ENCODE peak calls at places on chromosomes 3 and 15, in ten cellular contexts. One of them, this sample, is unnamed.

GRCh38 chr3:122996038-122996580 is 31.5 kb downstream of the SEMA5B start:
- DNase-seq in GM12865: no peak
- DNase-seq in C1 segment of cervical spinal cord: peak
- DNase-seq in GM19239: no peak
- DNase-seq in T-cell: no peak
- DNase-seq in LoVo: no peak
- DNase-seq in endothelial cell: no peak
- DNase-seq in epithelial cell of prostate: no peak
- DNase-seq in nephron progenitor cell: peak
- DNase-seq in activated CD4-positive, alpha-beta T cell treated with anti-CD3 and anti-CD28 coated beads, Interleukin-2, amount 10 ng/mL, durations not matched to agents 7 days and 5 days: no peak
- DNase-seq in this sample: no peak

GRCh38 chr15:91047545-91048199 is 25.3 kb upstream of the VPS33B start:
- DNase-seq in GM12865: no peak
- DNase-seq in C1 segment of cervical spinal cord: no peak
- DNase-seq in GM19239: no peak
- DNase-seq in T-cell: no peak
- DNase-seq in LoVo: no peak
- DNase-seq in endothelial cell: no peak
- DNase-seq in epithelial cell of prostate: no peak
- DNase-seq in nephron progenitor cell: no peak
- DNase-seq in activated CD4-positive, alpha-beta T cell treated with anti-CD3 and anti-CD28 coated beads, Interleukin-2, amount 10 ng/mL, durations not matched to agents 7 days and 5 days: no peak
- DNase-seq in this sample: no peak

GRCh38 chr3:186108106-186108940 is 566 bp downstream of the ETV5 start:
- DNase-seq in GM12865: peak
- DNase-seq in C1 segment of cervical spinal cord: no peak
- DNase-seq in GM19239: no peak
- DNase-seq in T-cell: no peak
- DNase-seq in LoVo: peak
- DNase-seq in endothelial cell: peak
- DNase-seq in epithelial cell of prostate: no peak
- DNase-seq in nephron progenitor cell: peak
- DNase-seq in activated CD4-positive, alpha-beta T cell treated with anti-CD3 and anti-CD28 coated beads, Interleukin-2, amount 10 ng/mL, durations not matched to agents 7 days and 5 days: peak
- DNase-seq in this sample: peak

GRCh38 chr3:132623646-132624045 is 26.6 kb downstream of the ACKR4 start:
- DNase-seq in GM12865: no peak
- DNase-seq in C1 segment of cervical spinal cord: no peak
- DNase-seq in GM19239: no peak
- DNase-seq in T-cell: no peak
- DNase-seq in LoVo: no peak
- DNase-seq in endothelial cell: no peak
- DNase-seq in epithelial cell of prostate: peak
- DNase-seq in nephron progenitor cell: no peak
- DNase-seq in activated CD4-positive, alpha-beta T cell treated with anti-CD3 and anti-CD28 coated beads, Interleukin-2, amount 10 ng/mL, durations not matched to agents 7 days and 5 days: no peak
- DNase-seq in this sample: no peak

GRCh38 chr3:83426311-83426710 is 1532.5 kb upstream of the CADM2 start:
- DNase-seq in GM12865: no peak
- DNase-seq in C1 segment of cervical spinal cord: no peak
- DNase-seq in GM19239: no peak
- DNase-seq in T-cell: no peak
- DNase-seq in LoVo: no peak
- DNase-seq in endothelial cell: no peak
- DNase-seq in epithelial cell of prostate: no peak
- DNase-seq in nephron progenitor cell: no peak
- DNase-seq in activated CD4-positive, alpha-beta T cell treated with anti-CD3 and anti-CD28 coated beads, Interleukin-2, amount 10 ng/mL, durations not matched to agents 7 days and 5 days: no peak
- DNase-seq in this sample: no peak

GRCh38 chr3:27607370-27607769 is 114.8 kb downstream of the EOMES start:
- DNase-seq in GM12865: no peak
- DNase-seq in C1 segment of cervical spinal cord: no peak
- DNase-seq in GM19239: no peak
- DNase-seq in T-cell: no peak
- DNase-seq in LoVo: no peak
- DNase-seq in endothelial cell: no peak
- DNase-seq in epithelial cell of prostate: no peak
- DNase-seq in nephron progenitor cell: no peak
- DNase-seq in activated CD4-positive, alpha-beta T cell treated with anti-CD3 and anti-CD28 coated beads, Interleukin-2, amount 10 ng/mL, durations not matched to agents 7 days and 5 days: no peak
- DNase-seq in this sample: no peak

GRCh38 chr3:184255291-184256039 is 5.9 kb downstream of the CAMK2N2 start:
- DNase-seq in GM12865: no peak
- DNase-seq in C1 segment of cervical spinal cord: no peak
- DNase-seq in GM19239: no peak
- DNase-seq in T-cell: no peak
- DNase-seq in LoVo: no peak
- DNase-seq in endothelial cell: no peak
- DNase-seq in epithelial cell of prostate: peak
- DNase-seq in nephron progenitor cell: no peak
- DNase-seq in activated CD4-positive, alpha-beta T cell treated with anti-CD3 and anti-CD28 coated beads, Interleukin-2, amount 10 ng/mL, durations not matched to agents 7 days and 5 days: no peak
- DNase-seq in this sample: no peak

GRCh38 chr3:184258926-184259325 is 2.4 kb downstream of the CAMK2N2 start:
- DNase-seq in GM12865: no peak
- DNase-seq in C1 segment of cervical spinal cord: no peak
- DNase-seq in GM19239: no peak
- DNase-seq in T-cell: no peak
- DNase-seq in LoVo: no peak
- DNase-seq in endothelial cell: no peak
- DNase-seq in epithelial cell of prostate: no peak
- DNase-seq in nephron progenitor cell: no peak
- DNase-seq in activated CD4-positive, alpha-beta T cell treated with anti-CD3 and anti-CD28 coated beads, Interleukin-2, amount 10 ng/mL, durations not matched to agents 7 days and 5 days: no peak
- DNase-seq in this sample: no peak

GRCh38 chr3:10518506-10519150 is 13.2 kb upstream of the ATP2B2 start:
- DNase-seq in GM12865: no peak
- DNase-seq in C1 segment of cervical spinal cord: no peak
- DNase-seq in GM19239: no peak
- DNase-seq in T-cell: peak
- DNase-seq in LoVo: no peak
- DNase-seq in endothelial cell: no peak
- DNase-seq in epithelial cell of prostate: no peak
- DNase-seq in nephron progenitor cell: no peak
- DNase-seq in activated CD4-positive, alpha-beta T cell treated with anti-CD3 and anti-CD28 coated beads, Interleukin-2, amount 10 ng/mL, durations not matched to agents 7 days and 5 days: no peak
- DNase-seq in this sample: no peak

GRCh38 chr15:101535170-101535902 is 45.8 kb upstream of the PCSK6 start:
- DNase-seq in GM12865: no peak
- DNase-seq in C1 segment of cervical spinal cord: no peak
- DNase-seq in GM19239: no peak
- DNase-seq in T-cell: no peak
- DNase-seq in LoVo: no peak
- DNase-seq in endothelial cell: no peak
- DNase-seq in epithelial cell of prostate: no peak
- DNase-seq in nephron progenitor cell: no peak
- DNase-seq in activated CD4-positive, alpha-beta T cell treated with anti-CD3 and anti-CD28 coated beads, Interleukin-2, amount 10 ng/mL, durations not matched to agents 7 days and 5 days: no peak
- DNase-seq in this sample: no peak

GRCh38 chr3:42846682-42847522 is 28.8 kb downstream of the CYP8B1 start:
- DNase-seq in GM12865: peak
- DNase-seq in C1 segment of cervical spinal cord: no peak
- DNase-seq in GM19239: peak
- DNase-seq in T-cell: no peak
- DNase-seq in LoVo: no peak
- DNase-seq in endothelial cell: no peak
- DNase-seq in epithelial cell of prostate: no peak
- DNase-seq in nephron progenitor cell: no peak
- DNase-seq in activated CD4-positive, alpha-beta T cell treated with anti-CD3 and anti-CD28 coated beads, Interleukin-2, amount 10 ng/mL, durations not matched to agents 7 days and 5 days: no peak
- DNase-seq in this sample: no peak

GRCh38 chr3:123283074-123283473 is 81.3 kb downstream of the SEC22A start:
- DNase-seq in GM12865: no peak
- DNase-seq in C1 segment of cervical spinal cord: no peak
- DNase-seq in GM19239: no peak
- DNase-seq in T-cell: no peak
- DNase-seq in LoVo: no peak
- DNase-seq in endothelial cell: no peak
- DNase-seq in epithelial cell of prostate: no peak
- DNase-seq in nephron progenitor cell: no peak
- DNase-seq in activated CD4-positive, alpha-beta T cell treated with anti-CD3 and anti-CD28 coated beads, Interleukin-2, amount 10 ng/mL, durations not matched to agents 7 days and 5 days: no peak
- DNase-seq in this sample: no peak

GRCh38 chr3:186214670-186215069 is 105.8 kb upstream of the ETV5 start:
- DNase-seq in GM12865: no peak
- DNase-seq in C1 segment of cervical spinal cord: no peak
- DNase-seq in GM19239: no peak
- DNase-seq in T-cell: no peak
- DNase-seq in LoVo: no peak
- DNase-seq in endothelial cell: no peak
- DNase-seq in epithelial cell of prostate: no peak
- DNase-seq in nephron progenitor cell: no peak
- DNase-seq in activated CD4-positive, alpha-beta T cell treated with anti-CD3 and anti-CD28 coated beads, Interleukin-2, amount 10 ng/mL, durations not matched to agents 7 days and 5 days: no peak
- DNase-seq in this sample: no peak

GRCh38 chr3:58711871-58712270 is 45.3 kb upstream of the FAM3D start:
- DNase-seq in GM12865: no peak
- DNase-seq in C1 segment of cervical spinal cord: no peak
- DNase-seq in GM19239: no peak
- DNase-seq in T-cell: no peak
- DNase-seq in LoVo: no peak
- DNase-seq in endothelial cell: no peak
- DNase-seq in epithelial cell of prostate: no peak
- DNase-seq in nephron progenitor cell: no peak
- DNase-seq in activated CD4-positive, alpha-beta T cell treated with anti-CD3 and anti-CD28 coated beads, Interleukin-2, amount 10 ng/mL, durations not matched to agents 7 days and 5 days: no peak
- DNase-seq in this sample: no peak

GRCh38 chr3:136817448-136817847 is 1.5 kb upstream of the SLC35G2 start:
- DNase-seq in GM12865: no peak
- DNase-seq in C1 segment of cervical spinal cord: no peak
- DNase-seq in GM19239: no peak
- DNase-seq in T-cell: no peak
- DNase-seq in LoVo: no peak
- DNase-seq in endothelial cell: no peak
- DNase-seq in epithelial cell of prostate: no peak
- DNase-seq in nephron progenitor cell: no peak
- DNase-seq in activated CD4-positive, alpha-beta T cell treated with anti-CD3 and anti-CD28 coated beads, Interleukin-2, amount 10 ng/mL, durations not matched to agents 7 days and 5 days: no peak
- DNase-seq in this sample: no peak

GRCh38 chr3:189981668-189982067 is 139.0 kb downstream of the P3H2 start:
- DNase-seq in GM12865: no peak
- DNase-seq in C1 segment of cervical spinal cord: no peak
- DNase-seq in GM19239: no peak
- DNase-seq in T-cell: no peak
- DNase-seq in LoVo: no peak
- DNase-seq in endothelial cell: no peak
- DNase-seq in epithelial cell of prostate: no peak
- DNase-seq in nephron progenitor cell: no peak
- DNase-seq in activated CD4-positive, alpha-beta T cell treated with anti-CD3 and anti-CD28 coated beads, Interleukin-2, amount 10 ng/mL, durations not matched to agents 7 days and 5 days: no peak
- DNase-seq in this sample: no peak

GRCh38 chr3:51942603-51943450 is 664 bp downstream of the PARP3 start:
- DNase-seq in GM12865: peak
- DNase-seq in C1 segment of cervical spinal cord: no peak
- DNase-seq in GM19239: peak
- DNase-seq in T-cell: peak
- DNase-seq in LoVo: peak
- DNase-seq in endothelial cell: no peak
- DNase-seq in epithelial cell of prostate: no peak
- DNase-seq in nephron progenitor cell: no peak
- DNase-seq in activated CD4-positive, alpha-beta T cell treated with anti-CD3 and anti-CD28 coated beads, Interleukin-2, amount 10 ng/mL, durations not matched to agents 7 days and 5 days: peak
- DNase-seq in this sample: no peak

GRCh38 chr15:51775967-51776816 is 24.8 kb downstream of the TMOD2 start:
- DNase-seq in GM12865: peak
- DNase-seq in C1 segment of cervical spinal cord: peak
- DNase-seq in GM19239: peak
- DNase-seq in T-cell: peak
- DNase-seq in LoVo: peak
- DNase-seq in endothelial cell: peak
- DNase-seq in epithelial cell of prostate: no peak
- DNase-seq in nephron progenitor cell: peak
- DNase-seq in activated CD4-positive, alpha-beta T cell treated with anti-CD3 and anti-CD28 coated beads, Interleukin-2, amount 10 ng/mL, durations not matched to agents 7 days and 5 days: peak
- DNase-seq in this sample: peak